ENCODE peak calls at places on chromosomes 3 and 15, in six cellular contexts. J, P, N, O, Y and Q are unnamed samples.

GRCh38 chr3:159652452-159652851 is 336.2 kb upstream of the IL12A start:
- DNase-seq in N (no peak), P (no peak), O (no peak), Y (no peak), J (no peak), Q (no peak)

GRCh38 chr15:78996876-78997275 is 52.0 kb upstream of the CTSH start:
- DNase-seq in J (no peak), P (no peak), Y (peak; percentile 31), O (no peak), N (no peak), Q (no peak)

GRCh38 chr15:58228708-58229107 is 90.5 kb downstream of the AQP9 start:
- DNase-seq in Y (no peak), P (no peak), O (no peak), N (no peak), J (no peak), Q (no peak)

GRCh38 chr3:127518456-127519081 is 72.0 kb downstream of the TPRA1 start:
- DNase-seq in J (no peak), N (no peak), O (no peak), Y (no peak), P (no peak), Q (no peak)

GRCh38 chr3:50167069-50167781 is 12.1 kb downstream of the SEMA3F start:
- DNase-seq in P (no peak), Y (no peak), J (no peak), O (no peak), N (no peak), Q (no peak)

GRCh38 chr3:106068795-106069194 is 200.0 kb upstream of the CBLB start:
- DNase-seq in N (no peak), J (no peak), P (no peak), O (no peak), Y (no peak), Q (no peak)

GRCh38 chr3:127652246-127652995 is 20.3 kb upstream of the ABTB1 start:
- DNase-seq in J (no peak), Y (no peak), P (no peak), N (peak; percentile 6), O (no peak), Q (peak; percentile 72)

GRCh38 chr15:87623832-87624231 is 632.7 kb downstream of the NTRK3 start:
- DNase-seq in N (no peak), J (no peak), Y (no peak), O (no peak), P (no peak), Q (peak; percentile 21)

GRCh38 chr3:185896565-185896964 is 41.2 kb downstream of the TRA2B start:
- DNase-seq in Y (no peak), N (no peak), O (no peak), P (no peak), J (no peak), Q (no peak)

GRCh38 chr3:107411779-107412178 is 34.5 kb downstream of the CCDC54 start:
- DNase-seq in N (no peak), O (no peak), P (no peak), Y (no peak), J (no peak), Q (no peak)

GRCh38 chr3:59133350-59133749 is 83.5 kb upstream of the CFAP20DC start:
- DNase-seq in J (no peak), N (no peak), O (no peak), Y (no peak), P (no peak), Q (no peak)

GRCh38 chr3:150104564-150104963 is 133.9 kb upstream of the PFN2 start:
- DNase-seq in J (no peak), P (no peak), Y (no peak), O (no peak), N (no peak), Q (no peak)

GRCh38 chr15:52735231-52736089 is 54.7 kb downstream of the ONECUT1 start:
- DNase-seq in Y (peak; percentile 18), N (peak; percentile 41), P (peak; percentile 42), J (peak; percentile 29), O (peak; percentile 34), Q (peak; percentile 64)

GRCh38 chr15:67444100-67444499 is 76.8 kb upstream of the C15orf61 start:
- DNase-seq in N (no peak), P (no peak), Y (no peak), J (no peak), O (no peak), Q (no peak)

GRCh38 chr3:87761795-87762194 is 297.0 kb downstream of the CGGBP1 start:
- DNase-seq in N (no peak), Y (no peak), P (no peak), O (no peak), J (no peak), Q (no peak)

GRCh38 chr15:64629063-64629462 is 146.3 kb downstream of the RBPMS2 start:
- DNase-seq in N (no peak), P (no peak), O (no peak), Y (no peak), J (no peak), Q (no peak)

GRCh38 chr15:74523982-74524381 is 17.0 kb upstream of the ARID3B start:
- DNase-seq in J (no peak), Y (peak; percentile 55), O (no peak), P (no peak), N (no peak), Q (no peak)

GRCh38 chr3:134367869-134368750 is 6.1 kb downstream of the AMOTL2 start:
- DNase-seq in O (no peak), P (no peak), J (no peak), Y (no peak), N (no peak), Q (no peak)

GRCh38 chr3:32844322-32844654 is 26.5 kb downstream of the TRIM71 start:
- DNase-seq in J (no peak), O (no peak), Y (no peak), P (no peak), N (no peak), Q (no peak)